ENCODE peak calls at places on chromosomes 4 and X, in eight cellular contexts. M is effector memory CD4-positive, alpha-beta T cell; E is adrenal gland; J is dorsolateral prefrontal cortex; G is GM23248; Q is A549; U is colonic mucosa; V is body of pancreas. R is an unnamed sample.

GRCh38 chrX:123736333-123736921 is 3.6 kb upstream of the THOC2 start:
- DNase-seq in M (no peak), E (no peak), J (no peak), G (peak), Q (no peak), U (no peak), V (no peak), R (peak)

GRCh38 chrX:22963186-22963585 is 36.6 kb upstream of the DDX53 start:
- DNase-seq in M (no peak), E (no peak), J (no peak), G (peak), Q (no peak), U (no peak), V (no peak), R (no peak)

GRCh38 chr4:150002561-150002960 is 75.7 kb upstream of the DCLK2 start:
- DNase-seq in M (no peak), E (no peak), J (no peak), G (no peak), Q (no peak), U (no peak), V (no peak), R (no peak)

GRCh38 chr4:17066972-17067371 is 168.5 kb upstream of the LDB2 start:
- DNase-seq in M (no peak), E (peak), J (no peak), G (peak), Q (peak), U (no peak), V (no peak), R (no peak)

GRCh38 chr4:121669163-121669550 is 27.6 kb downstream of the ANXA5 start:
- DNase-seq in M (no peak), E (no peak), J (no peak), G (peak), Q (no peak), U (no peak), V (no peak), R (no peak)

GRCh38 chr4:107219681-107220080 is 183.6 kb upstream of the DKK2 start:
- DNase-seq in M (no peak), E (no peak), J (no peak), G (no peak), Q (no peak), U (no peak), V (no peak), R (no peak)

GRCh38 chr4:91837608-91838029 is 466.1 kb upstream of the GRID2 start:
- DNase-seq in M (no peak), E (no peak), J (no peak), G (no peak), Q (no peak), U (no peak), V (no peak), R (no peak)

GRCh38 chrX:26908218-26908617 is 554.9 kb downstream of the PPP4R3C start:
- DNase-seq in M (no peak), E (no peak), J (no peak), G (no peak), Q (no peak), U (no peak), V (no peak), R (no peak)

GRCh38 chrX:103586314-103586646 is 965 bp downstream of the TCEAL4 start:
- DNase-seq in M (no peak), E (peak), J (no peak), G (peak), Q (no peak), U (peak), V (peak), R (no peak)

GRCh38 chrX:119467433-119467832 is 811 bp upstream of the SLC25A5 start:
- DNase-seq in M (no peak), E (no peak), J (no peak), G (no peak), Q (no peak), U (no peak), V (peak), R (no peak)
- H3K4me3 ChIP-seq in M (no peak), E (no peak), J (peak), G (no peak), Q (peak), U (no peak), V (no peak), R (no peak)

GRCh38 chr4:93184093-93184492 is 644.5 kb upstream of the ATOH1 start:
- DNase-seq in M (no peak), E (no peak), J (no peak), G (no peak), Q (no peak), U (no peak), V (no peak), R (no peak)
- H3K27ac ChIP-seq in M (no peak), E (no peak), J (no peak), G (no peak), Q (no peak), U (no peak), V (no peak), R (no peak)

GRCh38 chrX:25029288-25029687 is 13.5 kb upstream of the ARX start:
- DNase-seq in M (no peak), E (no peak), J (no peak), G (no peak), Q (no peak), U (no peak), V (no peak), R (no peak)
- H3K4me3 ChIP-seq in M (no peak), E (no peak), J (no peak), G (no peak), Q (no peak), U (no peak), V (no peak), R (no peak)

DNA sequence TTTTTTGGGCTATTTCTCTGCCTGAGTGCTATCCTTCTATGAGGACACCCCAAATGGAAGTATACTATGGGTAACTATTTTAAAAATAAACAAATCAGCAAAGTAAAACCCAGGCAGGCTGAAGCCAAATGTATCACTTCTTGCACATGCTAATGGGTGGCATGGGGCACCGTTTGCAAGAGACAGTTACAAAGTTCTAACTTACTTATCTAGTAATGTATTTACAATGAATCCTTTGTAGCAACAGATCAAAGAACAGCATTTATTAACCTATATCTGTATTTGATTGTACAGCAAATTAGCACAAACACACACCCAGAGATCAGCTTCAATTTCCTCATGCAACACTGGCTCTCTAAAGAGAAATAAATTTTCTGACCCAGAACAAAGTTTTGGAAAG is 225.5 kb downstream of the ZNF674 start:
- DNase-seq in M (no peak), E (no peak), J (no peak), G (no peak), Q (no peak), U (no peak), V (no peak), R (no peak)
- H3K27ac ChIP-seq in M (no peak), E (no peak), J (no peak), G (no peak), Q (peak), U (no peak), V (no peak), R (no peak)

R was measured in WERI-Rb-1.